ENCODE peak calls at places on chromosome 20, in nine cellular contexts. One of them, this sample, is unnamed.

GRCh38 chr20:18657575-18657974 is 69.7 kb downstream of the DTD1 start:
- DNase-seq in GM12865: no peak
- DNase-seq in RWPE1: no peak
- DNase-seq in coronary artery: no peak
- DNase-seq in WTC11: no peak
- DNase-seq in epithelial cell of proximal tubule: peak
- DNase-seq in heart left ventricle: no peak
- DNase-seq in endodermal cell: no peak
- DNase-seq in osteocyte: no peak
- DNase-seq in this sample: no peak

GRCh38 chr20:4773736-4774135 is 52.0 kb downstream of the PRND start:
- DNase-seq in heart left ventricle: no peak
- DNase-seq in WTC11: no peak
- DNase-seq in osteocyte: no peak
- DNase-seq in coronary artery: no peak
- DNase-seq in GM12865: no peak
- DNase-seq in epithelial cell of proximal tubule: no peak
- DNase-seq in RWPE1: no peak
- DNase-seq in endodermal cell: no peak
- DNase-seq in this sample: no peak

GRCh38 chr20:63850689-63851547 is 10.4 kb upstream of the ABHD16B start:
- DNase-seq in osteocyte: no peak
- DNase-seq in epithelial cell of proximal tubule: no peak
- DNase-seq in RWPE1: no peak
- DNase-seq in coronary artery: no peak
- DNase-seq in WTC11: no peak
- DNase-seq in GM12865: peak
- DNase-seq in endodermal cell: peak
- DNase-seq in heart left ventricle: no peak
- DNase-seq in this sample: peak

GRCh38 chr20:24048014-24048611 is 59.5 kb upstream of the GGTLC1 start:
- DNase-seq in osteocyte: no peak
- DNase-seq in WTC11: no peak
- DNase-seq in heart left ventricle: no peak
- DNase-seq in coronary artery: no peak
- DNase-seq in epithelial cell of proximal tubule: no peak
- DNase-seq in GM12865: no peak
- DNase-seq in RWPE1: no peak
- DNase-seq in endodermal cell: no peak
- DNase-seq in this sample: no peak

GRCh38 chr20:49052334-49052733 is 6.2 kb downstream of the CSE1L start:
- DNase-seq in endodermal cell: no peak
- DNase-seq in heart left ventricle: no peak
- DNase-seq in GM12865: no peak
- DNase-seq in RWPE1: no peak
- DNase-seq in WTC11: no peak
- DNase-seq in coronary artery: no peak
- DNase-seq in epithelial cell of proximal tubule: no peak
- DNase-seq in osteocyte: no peak
- DNase-seq in this sample: no peak

GRCh38 chr20:47204008-47204745 is 152.3 kb downstream of the ZMYND8 start:
- DNase-seq in RWPE1: peak
- DNase-seq in GM12865: no peak
- DNase-seq in osteocyte: no peak
- DNase-seq in heart left ventricle: no peak
- DNase-seq in coronary artery: no peak
- DNase-seq in WTC11: no peak
- DNase-seq in epithelial cell of proximal tubule: no peak
- DNase-seq in endodermal cell: no peak
- DNase-seq in this sample: no peak

GRCh38 chr20:16381444-16381843 is 191.8 kb downstream of the KIF16B start:
- DNase-seq in coronary artery: no peak
- DNase-seq in RWPE1: no peak
- DNase-seq in WTC11: no peak
- DNase-seq in epithelial cell of proximal tubule: no peak
- DNase-seq in osteocyte: no peak
- DNase-seq in endodermal cell: no peak
- DNase-seq in GM12865: no peak
- DNase-seq in heart left ventricle: no peak
- DNase-seq in this sample: no peak

GRCh38 chr20:4813076-4813838 is 91.5 kb downstream of the PRND start:
- DNase-seq in osteocyte: no peak
- DNase-seq in RWPE1: no peak
- DNase-seq in epithelial cell of proximal tubule: no peak
- DNase-seq in endodermal cell: no peak
- DNase-seq in heart left ventricle: peak
- DNase-seq in WTC11: no peak
- DNase-seq in coronary artery: no peak
- DNase-seq in GM12865: peak
- DNase-seq in this sample: peak

GRCh38 chr20:29123861-29124260 is 2133.6 kb upstream of the DEFB115 start:
- DNase-seq in GM12865: no peak
- DNase-seq in epithelial cell of proximal tubule: no peak
- DNase-seq in endodermal cell: no peak
- DNase-seq in heart left ventricle: no peak
- DNase-seq in osteocyte: no peak
- DNase-seq in WTC11: no peak
- DNase-seq in RWPE1: no peak
- DNase-seq in coronary artery: no peak
- DNase-seq in this sample: no peak

GRCh38 chr20:22385602-22386299 is 198.6 kb downstream of the FOXA2 start:
- DNase-seq in WTC11: no peak
- DNase-seq in coronary artery: no peak
- DNase-seq in osteocyte: no peak
- DNase-seq in RWPE1: peak
- DNase-seq in epithelial cell of proximal tubule: no peak
- DNase-seq in GM12865: no peak
- DNase-seq in endodermal cell: no peak
- DNase-seq in heart left ventricle: no peak
- DNase-seq in this sample: no peak

GRCh38 chr20:4925842-4926530 is 75.3 kb downstream of the SLC23A2 start:
- DNase-seq in heart left ventricle: peak
- DNase-seq in GM12865: no peak
- DNase-seq in osteocyte: no peak
- DNase-seq in endodermal cell: no peak
- DNase-seq in coronary artery: no peak
- DNase-seq in epithelial cell of proximal tubule: peak
- DNase-seq in WTC11: no peak
- DNase-seq in RWPE1: peak
- DNase-seq in this sample: no peak

GRCh38 chr20:23164176-23164601 is 78.1 kb upstream of the CD93 start:
- DNase-seq in RWPE1: no peak
- DNase-seq in osteocyte: peak
- DNase-seq in GM12865: no peak
- DNase-seq in endodermal cell: no peak
- DNase-seq in epithelial cell of proximal tubule: no peak
- DNase-seq in heart left ventricle: no peak
- DNase-seq in WTC11: no peak
- DNase-seq in coronary artery: peak
- DNase-seq in this sample: no peak

GRCh38 chr20:51811514-51811913 is 9.2 kb upstream of the SALL4 start:
- DNase-seq in RWPE1: no peak
- DNase-seq in GM12865: no peak
- DNase-seq in endodermal cell: no peak
- DNase-seq in coronary artery: no peak
- DNase-seq in WTC11: no peak
- DNase-seq in epithelial cell of proximal tubule: no peak
- DNase-seq in heart left ventricle: no peak
- DNase-seq in osteocyte: no peak
- DNase-seq in this sample: no peak

GRCh38 chr20:51757226-51757625 is 11.0 kb downstream of the ATP9A start:
- DNase-seq in epithelial cell of proximal tubule: no peak
- DNase-seq in coronary artery: no peak
- DNase-seq in RWPE1: no peak
- DNase-seq in osteocyte: no peak
- DNase-seq in WTC11: no peak
- DNase-seq in heart left ventricle: no peak
- DNase-seq in GM12865: no peak
- DNase-seq in endodermal cell: no peak
- DNase-seq in this sample: no peak

GRCh38 chr20:53636725-53637097 is 43.1 kb upstream of the ZNF217 start:
- DNase-seq in coronary artery: no peak
- DNase-seq in heart left ventricle: no peak
- DNase-seq in endodermal cell: no peak
- DNase-seq in RWPE1: no peak
- DNase-seq in GM12865: no peak
- DNase-seq in WTC11: no peak
- DNase-seq in osteocyte: no peak
- DNase-seq in epithelial cell of proximal tubule: no peak
- DNase-seq in this sample: no peak

GRCh38 chr20:34938466-34939163 is 17.0 kb downstream of the GSS start:
- DNase-seq in coronary artery: no peak
- DNase-seq in heart left ventricle: peak
- DNase-seq in RWPE1: no peak
- DNase-seq in osteocyte: no peak
- DNase-seq in GM12865: no peak
- DNase-seq in WTC11: no peak
- DNase-seq in epithelial cell of proximal tubule: no peak
- DNase-seq in endodermal cell: no peak
- DNase-seq in this sample: no peak

GRCh38 chr20:36728986-36729385 is 16.9 kb downstream of the NDRG3 start:
- DNase-seq in RWPE1: peak
- DNase-seq in osteocyte: no peak
- DNase-seq in WTC11: no peak
- DNase-seq in epithelial cell of proximal tubule: no peak
- DNase-seq in endodermal cell: peak
- DNase-seq in GM12865: peak
- DNase-seq in coronary artery: no peak
- DNase-seq in heart left ventricle: no peak
- DNase-seq in this sample: no peak

GRCh38 chr20:18058661-18059467 is 1.1 kb upstream of the OVOL2 start:
- DNase-seq in osteocyte: no peak
- DNase-seq in GM12865: no peak
- DNase-seq in coronary artery: no peak
- DNase-seq in endodermal cell: peak
- DNase-seq in RWPE1: no peak
- DNase-seq in WTC11: peak
- DNase-seq in heart left ventricle: no peak
- DNase-seq in epithelial cell of proximal tubule: no peak
- DNase-seq in this sample: no peak

GRCh38 chr20:57459278-57459677 is 65.7 kb downstream of the CTCFL start:
- DNase-seq in coronary artery: no peak
- DNase-seq in osteocyte: no peak
- DNase-seq in epithelial cell of proximal tubule: no peak
- DNase-seq in WTC11: no peak
- DNase-seq in endodermal cell: no peak
- DNase-seq in RWPE1: no peak
- DNase-seq in GM12865: no peak
- DNase-seq in heart left ventricle: no peak
- DNase-seq in this sample: no peak
- TF ChIP-seq CTCF in coronary artery: no peak
- TF ChIP-seq CTCF in osteocyte: no peak
- TF ChIP-seq CTCF in epithelial cell of proximal tubule: no peak
- TF ChIP-seq CTCF in WTC11: no peak
- TF ChIP-seq CTCF in endodermal cell: no peak
- TF ChIP-seq CTCF in RWPE1: no peak
- TF ChIP-seq CTCF in GM12865: no peak
- TF ChIP-seq CTCF in heart left ventricle: no peak
- TF ChIP-seq CTCF in this sample: no peak

GRCh38 chr20:50456452-50457324 is 53.5 kb upstream of the PTPN1 start:
- DNase-seq in RWPE1: no peak
- DNase-seq in epithelial cell of proximal tubule: no peak
- DNase-seq in WTC11: no peak
- DNase-seq in heart left ventricle: no peak
- DNase-seq in GM12865: no peak
- DNase-seq in coronary artery: no peak
- DNase-seq in osteocyte: no peak
- DNase-seq in endodermal cell: no peak
- DNase-seq in this sample: no peak
- TF ChIP-seq CTCF in RWPE1: no peak
- TF ChIP-seq CTCF in epithelial cell of proximal tubule: peak
- TF ChIP-seq CTCF in WTC11: no peak
- TF ChIP-seq CTCF in heart left ventricle: no peak
- TF ChIP-seq CTCF in GM12865: peak
- TF ChIP-seq CTCF in coronary artery: no peak
- TF ChIP-seq CTCF in osteocyte: peak
- TF ChIP-seq CTCF in endodermal cell: peak
- TF ChIP-seq CTCF in this sample: no peak

DNA sequence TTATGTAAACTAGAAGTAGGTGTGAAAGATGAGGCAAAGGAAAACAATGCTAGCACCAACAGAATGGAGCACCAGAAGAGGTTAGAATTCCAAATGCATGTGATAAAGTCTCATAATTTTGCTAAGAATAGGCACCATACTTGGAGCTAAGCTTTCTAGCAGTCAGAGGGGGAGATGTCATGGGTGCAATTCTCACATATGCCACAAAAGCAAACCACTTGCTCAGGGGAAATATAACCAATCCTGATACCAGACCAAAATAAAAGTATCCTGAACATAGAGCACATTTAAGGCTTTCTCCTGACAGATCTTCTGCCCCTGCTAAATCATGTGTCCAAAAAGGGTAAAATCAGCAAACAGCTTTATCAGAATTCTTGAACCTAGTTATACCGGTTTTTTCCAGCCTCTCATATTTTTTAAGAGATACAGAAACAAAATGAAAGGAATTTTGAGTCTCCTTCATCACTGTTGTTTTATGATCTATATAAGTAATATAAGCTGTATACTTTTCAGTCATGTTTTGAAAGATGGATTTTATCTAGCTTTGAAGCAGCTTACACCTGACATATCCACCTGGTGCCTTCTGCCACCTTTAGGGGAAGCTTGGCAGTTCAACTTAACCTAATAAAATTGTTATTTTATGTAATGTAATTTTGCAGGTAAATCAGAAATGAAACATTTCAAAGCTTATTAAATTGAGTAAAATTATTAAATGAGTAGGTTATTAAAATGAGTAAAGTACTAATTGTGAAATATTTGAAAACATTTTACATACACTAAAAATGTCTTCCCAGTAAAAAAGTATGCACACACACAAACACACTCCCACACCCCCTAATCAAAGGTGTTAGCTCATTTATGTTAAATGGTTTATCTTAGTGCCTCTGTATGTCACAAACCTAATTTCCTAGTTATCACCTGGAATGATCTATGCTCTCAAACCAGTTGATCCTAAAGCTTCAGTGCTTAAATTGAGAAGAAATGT is 2.8 kb downstream of the SPO11 start:
- DNase-seq in epithelial cell of proximal tubule: no peak
- DNase-seq in WTC11: no peak
- DNase-seq in coronary artery: no peak
- DNase-seq in RWPE1: peak
- DNase-seq in heart left ventricle: no peak
- DNase-seq in endodermal cell: no peak
- DNase-seq in osteocyte: no peak
- DNase-seq in GM12865: no peak
- DNase-seq in this sample: no peak
- TF ChIP-seq CTCF in epithelial cell of proximal tubule: peak
- TF ChIP-seq CTCF in WTC11: no peak
- TF ChIP-seq CTCF in coronary artery: no peak
- TF ChIP-seq CTCF in RWPE1: peak
- TF ChIP-seq CTCF in heart left ventricle: no peak
- TF ChIP-seq CTCF in endodermal cell: peak
- TF ChIP-seq CTCF in osteocyte: no peak
- TF ChIP-seq CTCF in GM12865: no peak
- TF ChIP-seq CTCF in this sample: no peak

DNA sequence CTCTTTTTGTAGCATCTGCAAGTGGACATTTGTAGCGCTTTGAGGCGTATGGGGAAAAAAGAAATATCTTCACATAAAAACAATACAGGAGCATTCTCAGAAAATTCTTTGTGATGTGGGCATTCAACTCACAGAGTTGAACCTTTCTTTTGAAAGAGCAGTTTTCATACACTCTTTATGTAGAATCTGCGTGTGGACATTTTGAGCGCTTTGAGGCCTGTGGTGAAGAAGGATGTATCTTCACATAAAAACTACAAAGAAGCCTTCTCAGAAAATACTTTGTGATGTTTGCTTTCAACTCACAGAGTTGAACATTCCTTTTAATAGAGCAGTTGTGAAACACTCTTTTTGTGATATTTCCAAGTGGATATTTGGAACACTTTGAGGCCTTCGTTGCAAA is 598.4 kb upstream of the ZNF337 start:
- DNase-seq in WTC11: no peak
- DNase-seq in RWPE1: no peak
- DNase-seq in GM12865: no peak
- DNase-seq in coronary artery: no peak
- DNase-seq in epithelial cell of proximal tubule: no peak
- DNase-seq in heart left ventricle: no peak
- DNase-seq in endodermal cell: no peak
- DNase-seq in osteocyte: no peak
- DNase-seq in this sample: no peak
- TF ChIP-seq CTCF in WTC11: no peak
- TF ChIP-seq CTCF in RWPE1: no peak
- TF ChIP-seq CTCF in GM12865: no peak
- TF ChIP-seq CTCF in coronary artery: no peak
- TF ChIP-seq CTCF in epithelial cell of proximal tubule: no peak
- TF ChIP-seq CTCF in heart left ventricle: no peak
- TF ChIP-seq CTCF in endodermal cell: no peak
- TF ChIP-seq CTCF in osteocyte: no peak
- TF ChIP-seq CTCF in this sample: no peak

This sample was measured in GM20000.